ENCODE peak calls at places on chromosome 7, in four cellular contexts. T, F, H and P are unnamed samples.

GRCh38 chr7:83150310-83150709 is 12.4 kb downstream of the PCLO start:
- DNase-seq in F (no peak), H (no peak), T (no peak), P (no peak)

GRCh38 chr7:69776611-69777010 is 178.3 kb downstream of the AUTS2 start:
- DNase-seq in T (no peak), H (no peak), F (no peak), P (no peak)

GRCh38 chr7:92485974-92486373 is 8.2 kb upstream of the ERVW-1 start:
- DNase-seq in T (no peak), H (peak), F (no peak), P (no peak)

GRCh38 chr7:13904689-13905088 is 84.8 kb downstream of the ETV1 start:
- DNase-seq in T (no peak), H (no peak), F (no peak), P (no peak)

GRCh38 chr7:73870041-73870492 is 9.1 kb downstream of the TMEM270 start:
- DNase-seq in H (no peak), F (no peak), T (no peak), P (no peak)

GRCh38 chr7:77655361-77655760 is 40.9 kb upstream of the RSBN1L start:
- DNase-seq in F (no peak), H (no peak), T (no peak), P (no peak)

GRCh38 chr7:2104107-2104710 is 128.5 kb downstream of the MAD1L1 start:
- DNase-seq in H (peak), T (no peak), F (peak), P (peak)

GRCh38 chr7:143305423-143306070 is 10.4 kb upstream of the CLCN1 start:
- DNase-seq in T (no peak), F (peak), H (peak), P (no peak)

GRCh38 chr7:124033807-124034753 is 1.2 kb upstream of the TMEM229A start:
- DNase-seq in F (no peak), T (no peak), H (no peak), P (no peak)

GRCh38 chr7:17849504-17849903 is 90.8 kb downstream of the SNX13 start:
- DNase-seq in F (no peak), H (no peak), T (no peak), P (no peak)

GRCh38 chr7:155878674-155879073 is 66.4 kb upstream of the SHH start:
- DNase-seq in T (no peak), H (no peak), F (no peak), P (no peak)

GRCh38 chr7:140640727-140641531 is at the start of gene DENND2A:
- DNase-seq in H (no peak), F (no peak), T (no peak), P (peak)

DNA sequence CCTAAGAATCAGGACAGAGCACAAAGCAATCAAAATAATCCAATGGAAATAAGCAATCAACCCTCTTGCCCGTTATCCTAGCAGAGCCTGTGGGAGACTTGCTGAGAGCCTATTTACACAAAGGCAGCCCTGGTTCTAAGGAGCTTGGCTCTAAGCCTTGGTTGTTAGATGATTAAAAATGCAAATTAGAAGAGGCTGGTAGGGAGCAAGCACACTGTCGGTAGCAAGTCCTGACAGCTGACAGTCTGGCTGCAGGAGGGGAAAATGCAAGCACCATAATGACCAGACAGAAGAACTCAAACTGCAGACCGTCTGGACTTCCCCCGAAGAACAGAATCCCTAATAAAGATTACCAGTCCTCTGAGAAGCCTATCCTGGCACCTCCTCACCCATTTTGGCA is 131.8 kb upstream of the CTTNBP2 start:
- DNase-seq in H (no peak), T (no peak), F (no peak), P (no peak)
- TF ChIP-seq SPI1 in H (no peak), T (no peak), F (no peak), P (no peak)

DNA sequence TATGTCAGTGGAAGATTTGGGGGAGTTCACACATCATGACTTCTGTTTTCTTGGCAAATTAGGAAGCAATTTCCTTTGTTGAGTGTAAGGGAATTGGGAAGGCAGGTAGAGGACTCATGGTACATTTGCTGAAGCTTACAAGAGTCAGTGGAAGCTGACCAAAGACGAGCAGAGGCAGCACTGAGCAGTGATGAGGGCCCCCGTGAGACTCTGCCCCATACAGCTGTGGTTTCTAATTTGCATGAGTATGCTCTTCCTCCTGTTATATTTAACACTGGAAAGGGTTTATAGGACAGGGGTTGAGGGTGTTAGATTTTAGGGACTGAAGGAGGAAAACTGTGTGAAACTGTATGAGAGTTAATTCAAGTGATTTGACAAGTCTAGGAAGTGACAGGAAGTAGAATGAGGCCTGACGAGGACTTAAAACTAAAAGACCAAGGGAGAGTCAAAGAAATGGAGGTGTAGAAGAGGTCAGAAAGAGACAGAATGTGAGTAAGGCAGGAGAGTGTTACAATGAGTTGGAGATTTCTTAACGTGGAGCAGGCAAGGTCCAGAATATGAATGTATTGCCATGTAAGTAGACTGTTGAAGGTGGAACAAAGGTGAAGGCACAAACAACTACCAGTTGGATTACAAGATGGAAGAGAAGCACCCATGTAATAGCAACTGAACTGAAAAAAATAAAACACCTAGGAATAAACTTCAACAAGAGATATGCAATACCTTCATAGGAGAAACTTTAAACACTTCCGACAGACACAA is 23.5 kb upstream of the MRPS17 start:
- DNase-seq in F (no peak), T (no peak), H (no peak), P (no peak)
- TF ChIP-seq SPI1 in F (no peak), T (no peak), H (no peak), P (no peak)

GRCh38 chr7:55190511-55191160 is 171.8 kb downstream of the EGFR start:
- DNase-seq in H (no peak), F (no peak), T (no peak), P (no peak)

GRCh38 chr7:55189878-55190436 is 171.1 kb downstream of the EGFR start:
- DNase-seq in F (no peak), T (no peak), H (no peak), P (no peak)

GRCh38 chr7:55189447-55189760 is 170.6 kb downstream of the EGFR start:
- DNase-seq in T (no peak), F (no peak), H (no peak), P (no peak)

GRCh38 chr7:55187701-55188491 is 169.1 kb downstream of the EGFR start:
- DNase-seq in H (peak), F (no peak), T (no peak), P (no peak)

DNA sequence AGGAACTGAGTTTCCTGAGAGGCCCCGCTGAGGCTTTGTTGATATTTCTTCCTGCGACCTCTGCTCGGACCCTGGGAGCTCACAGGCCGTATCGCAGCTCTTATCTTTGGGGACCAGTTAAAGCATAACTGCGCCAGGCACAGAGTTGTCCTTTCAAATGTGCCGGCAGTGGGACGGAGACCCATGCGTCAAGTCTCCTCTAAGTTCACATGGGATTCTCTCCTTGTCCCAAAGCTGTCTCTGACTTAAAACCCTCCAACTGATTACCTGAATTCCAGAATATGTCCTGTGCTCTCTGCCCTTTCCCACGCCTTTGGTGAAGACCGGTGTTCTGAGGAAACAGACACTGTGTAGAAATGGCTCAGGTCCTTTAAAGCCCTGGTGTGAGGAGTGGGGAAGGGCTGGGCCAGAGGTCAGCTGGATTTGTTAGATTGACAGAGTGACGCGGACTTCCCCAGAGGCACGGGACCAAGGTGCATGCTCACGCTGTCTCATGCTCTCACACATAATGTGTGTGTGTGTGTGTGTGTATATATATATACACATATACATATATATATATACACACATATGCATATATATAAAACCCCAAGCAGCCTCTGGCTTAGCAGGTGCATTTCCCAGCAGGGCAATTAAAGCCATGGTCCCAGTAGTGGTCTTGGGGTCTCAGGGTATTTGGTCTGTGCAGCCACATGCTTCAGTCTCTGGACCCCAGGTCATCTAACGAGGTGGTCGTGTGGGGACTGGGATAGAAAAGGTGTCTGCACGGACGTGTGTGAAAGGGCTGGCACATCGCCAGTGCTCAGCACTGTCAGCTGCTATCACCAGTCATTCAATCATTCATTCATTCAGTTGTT is 170.0 kb downstream of the EGFR start:
- DNase-seq in T (no peak), H (peak), F (no peak), P (no peak)
- TF ChIP-seq SPI1 in T (no peak), H (no peak), F (no peak), P (no peak)

DNA sequence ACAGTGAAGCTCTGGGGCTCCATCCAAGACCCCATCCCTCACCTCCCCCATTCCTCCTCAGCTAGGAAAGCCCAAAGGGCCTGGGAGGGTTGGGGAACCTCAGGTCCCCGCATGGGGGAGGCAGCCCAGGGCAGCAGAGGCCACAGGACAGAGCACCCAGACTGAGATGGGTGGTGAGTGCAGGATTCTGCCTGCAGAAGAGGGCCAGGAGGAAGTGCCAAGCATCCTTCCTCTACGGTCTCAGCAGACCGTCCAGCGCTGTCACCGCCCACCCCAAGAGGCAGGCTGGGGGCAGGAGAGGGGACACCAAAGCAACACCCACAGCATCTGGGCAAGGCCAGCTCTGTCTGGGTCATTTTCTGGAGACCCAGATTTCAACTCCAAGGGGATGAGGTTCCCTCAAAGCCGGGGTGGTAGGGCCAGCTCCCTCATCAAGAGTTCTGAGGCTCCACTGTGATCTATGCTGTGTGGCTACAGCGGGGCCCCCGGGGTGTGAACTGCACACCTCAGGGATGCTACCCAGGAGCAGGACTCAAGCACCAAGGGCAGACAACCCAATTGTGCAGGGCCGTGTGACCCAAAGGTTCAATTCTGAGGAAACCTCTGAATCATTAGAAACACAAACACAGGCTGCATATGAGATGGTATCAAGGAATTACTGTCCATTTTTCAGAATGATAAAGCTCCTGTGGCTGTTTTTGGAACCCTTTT is 46.8 kb downstream of the CAMK2B start:
- DNase-seq in H (no peak), T (no peak), F (no peak), P (no peak)
- TF ChIP-seq SPI1 in H (no peak), T (no peak), F (no peak), P (no peak)

GRCh38 chr7:31123726-31124125 is 71.6 kb downstream of the ADCYAP1R1 start:
- DNase-seq in H (no peak), F (no peak), T (no peak), P (no peak)

GRCh38 chr7:31125171-31125570 is 73.1 kb downstream of the ADCYAP1R1 start:
- DNase-seq in T (no peak), H (no peak), F (no peak), P (no peak)

GRCh38 chr7:31129067-31129466 is 77.0 kb downstream of the ADCYAP1R1 start:
- DNase-seq in F (no peak), T (no peak), H (no peak), P (no peak)

GRCh38 chr7:31123317-31123716 is 71.2 kb downstream of the ADCYAP1R1 start:
- DNase-seq in F (no peak), H (no peak), T (no peak), P (no peak)

DNA sequence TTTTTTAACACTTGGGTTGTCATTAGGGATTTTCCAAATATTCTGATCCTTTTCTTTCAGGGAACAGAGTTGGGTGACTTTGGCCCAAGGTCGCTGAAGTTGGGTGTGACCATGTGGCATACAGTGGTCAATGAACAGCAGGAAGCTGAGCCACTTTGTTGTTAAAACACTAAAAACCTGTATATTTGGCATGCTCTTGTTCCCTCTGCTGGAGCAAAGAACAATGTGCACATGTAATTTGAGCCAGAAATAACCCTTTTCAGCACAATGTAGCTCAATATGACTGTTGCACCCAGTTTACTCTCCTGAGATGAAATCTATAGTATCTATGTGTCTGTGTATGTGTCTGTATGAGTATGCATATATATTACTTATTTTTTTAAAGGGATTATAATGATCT is 74.9 kb downstream of the ADCYAP1R1 start:
- DNase-seq in H (no peak), T (no peak), F (no peak), P (no peak)
- TF ChIP-seq SPI1 in H (no peak), T (no peak), F (no peak), P (no peak)

GRCh38 chr7:55070271-55070743 is 51.5 kb downstream of the EGFR start:
- DNase-seq in T (no peak), F (no peak), H (no peak), P (no peak)

GRCh38 chr7:55072251-55072650 is 53.4 kb downstream of the EGFR start:
- DNase-seq in F (no peak), T (no peak), H (no peak), P (no peak)

GRCh38 chr7:55070839-55071238 is 52.0 kb downstream of the EGFR start:
- DNase-seq in T (no peak), H (no peak), F (no peak), P (no peak)

GRCh38 chr7:55073051-55073511 is 54.3 kb downstream of the EGFR start:
- DNase-seq in F (no peak), H (no peak), T (peak), P (no peak)

GRCh38 chr7:55071411-55072188 is 52.8 kb downstream of the EGFR start:
- DNase-seq in H (no peak), T (no peak), F (no peak), P (no peak)
- TF ChIP-seq SPI1 in H (no peak), T (no peak), F (no peak), P (no peak)

GRCh38 chr7:52302765-52303520 is 732.5 kb upstream of the POM121L12 start:
- DNase-seq in F (no peak), H (no peak), T (no peak), P (no peak)
- TF ChIP-seq SPI1 in F (no peak), H (no peak), T (no peak), P (no peak)

DNA sequence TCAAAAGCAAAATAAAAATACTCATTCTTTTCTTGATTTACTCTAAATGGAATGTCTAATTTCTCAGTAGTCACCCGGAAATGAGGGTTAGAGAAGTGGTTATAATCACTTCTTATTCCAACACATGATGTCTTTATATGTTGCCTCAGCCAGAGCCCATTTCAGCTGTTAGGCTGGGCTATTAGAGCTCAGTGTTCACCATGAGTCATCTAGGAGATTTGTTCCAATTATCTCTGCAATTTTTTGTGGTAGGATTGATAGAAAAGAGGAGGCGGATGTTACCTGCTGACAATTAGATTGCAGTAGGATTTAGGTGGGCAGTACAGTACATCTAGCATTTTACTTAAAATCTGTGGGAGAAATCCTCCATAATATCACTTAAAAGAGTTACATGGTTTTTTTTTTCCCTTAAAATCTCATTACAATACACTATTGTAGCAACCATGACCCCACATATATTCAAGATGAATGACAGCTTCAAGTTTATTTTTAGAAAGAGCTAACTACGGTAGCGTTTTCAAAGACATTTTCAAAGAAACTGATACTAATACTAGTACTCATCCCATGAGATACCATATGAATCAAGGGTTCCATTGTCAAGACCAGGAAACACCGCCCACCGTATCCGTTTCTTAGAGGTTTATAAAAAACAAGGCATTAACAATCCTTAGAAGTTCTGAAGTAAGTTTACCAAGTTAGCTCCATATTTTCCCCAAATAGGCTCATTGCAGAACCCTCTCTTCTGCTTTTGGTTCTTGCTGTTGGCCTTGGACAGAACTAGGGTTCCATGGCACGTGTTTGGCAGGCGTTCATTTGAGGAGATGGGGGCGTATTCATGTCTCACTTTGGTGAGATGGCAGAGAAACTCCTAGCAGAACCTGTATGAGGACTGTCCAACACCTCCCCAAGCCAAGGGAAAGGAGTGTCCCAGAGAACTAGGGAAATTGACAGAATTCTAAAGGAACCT is 10.4 kb downstream of the CPA2 start:
- DNase-seq in H (no peak), T (no peak), F (no peak), P (no peak)
- TF ChIP-seq SPI1 in H (no peak), T (no peak), F (no peak), P (no peak)

DNA sequence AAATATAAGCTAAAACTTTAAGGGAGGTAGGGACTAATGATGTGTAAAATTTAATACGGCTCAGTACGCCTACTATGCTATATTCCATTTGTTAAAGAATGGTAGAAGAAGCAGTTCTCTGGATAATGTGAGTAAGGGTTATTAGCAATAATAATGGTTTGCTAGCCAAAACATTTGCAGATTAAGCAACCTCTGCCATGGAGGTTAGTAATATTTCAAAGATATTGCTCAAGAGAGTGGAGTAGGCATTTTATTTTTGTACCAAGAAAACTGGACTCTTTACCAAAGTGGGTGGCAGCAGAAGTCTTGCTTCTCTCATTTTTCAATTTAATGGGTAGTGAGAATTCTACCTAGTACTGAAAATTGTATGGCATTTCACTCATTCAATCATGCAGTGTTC is 158.9 kb upstream of the TMEM106B start:
- DNase-seq in T (no peak), H (no peak), F (no peak), P (no peak)
- TF ChIP-seq SPI1 in T (no peak), H (no peak), F (no peak), P (no peak)